ENCODE peak calls at places on chromosomes 5 and 9, in five cellular contexts. One of them, this sample, is unnamed.

GRCh38 chr5:68277427-68277826 is 61.9 kb downstream of the PIK3R1 start:
- DNase-seq in brain microvascular endothelial cell: peak
- DNase-seq in GM23248: no peak
- DNase-seq in A549: no peak
- DNase-seq in PC-3: peak
- DNase-seq in this sample: peak

GRCh38 chr5:74517700-74518099 is 122.8 kb downstream of the ENC1 start:
- DNase-seq in brain microvascular endothelial cell: peak
- DNase-seq in GM23248: peak
- DNase-seq in A549: no peak
- DNase-seq in PC-3: no peak
- DNase-seq in this sample: peak

GRCh38 chr9:127950513-127951210 is 13.0 kb upstream of the DPM2 start:
- DNase-seq in brain microvascular endothelial cell: no peak
- DNase-seq in GM23248: no peak
- DNase-seq in A549: no peak
- DNase-seq in PC-3: no peak
- DNase-seq in this sample: no peak

GRCh38 chr5:116420540-116420939 is 154.1 kb downstream of the SEMA6A start:
- DNase-seq in brain microvascular endothelial cell: no peak
- DNase-seq in GM23248: no peak
- DNase-seq in A549: no peak
- DNase-seq in PC-3: no peak
- DNase-seq in this sample: no peak

GRCh38 chr5:69129413-69129812 is 35.6 kb downstream of the SLC30A5 start:
- DNase-seq in brain microvascular endothelial cell: peak
- DNase-seq in GM23248: peak
- DNase-seq in A549: peak
- DNase-seq in PC-3: peak
- DNase-seq in this sample: peak

GRCh38 chr9:95419444-95419843 is 97.3 kb downstream of the PTCH1 start:
- DNase-seq in brain microvascular endothelial cell: no peak
- DNase-seq in GM23248: no peak
- DNase-seq in A549: no peak
- DNase-seq in PC-3: no peak
- DNase-seq in this sample: no peak

GRCh38 chr5:40622463-40623252 is 57.1 kb upstream of the PTGER4 start:
- DNase-seq in brain microvascular endothelial cell: no peak
- DNase-seq in GM23248: no peak
- DNase-seq in A549: no peak
- DNase-seq in PC-3: no peak
- DNase-seq in this sample: no peak

GRCh38 chr5:1007681-1008450 is 736 bp upstream of the NKD2 start:
- DNase-seq in brain microvascular endothelial cell: no peak
- DNase-seq in GM23248: no peak
- DNase-seq in A549: no peak
- DNase-seq in PC-3: no peak
- DNase-seq in this sample: no peak

GRCh38 chr9:10045598-10045997 is 567.2 kb downstream of the PTPRD start:
- DNase-seq in brain microvascular endothelial cell: no peak
- DNase-seq in GM23248: peak
- DNase-seq in A549: peak
- DNase-seq in PC-3: peak
- DNase-seq in this sample: peak

GRCh38 chr5:176849611-176850227 is 39.4 kb downstream of the UNC5A start:
- DNase-seq in brain microvascular endothelial cell: no peak
- DNase-seq in GM23248: no peak
- DNase-seq in A549: no peak
- DNase-seq in PC-3: no peak
- DNase-seq in this sample: no peak

GRCh38 chr9:114027159-114027895 is 50.8 kb downstream of the AMBP start:
- DNase-seq in brain microvascular endothelial cell: no peak
- DNase-seq in GM23248: no peak
- DNase-seq in A549: no peak
- DNase-seq in PC-3: no peak
- DNase-seq in this sample: no peak

GRCh38 chr5:130805601-130806000 is 359.5 kb downstream of the HINT1 start:
- DNase-seq in brain microvascular endothelial cell: no peak
- DNase-seq in GM23248: no peak
- DNase-seq in A549: no peak
- DNase-seq in PC-3: no peak
- DNase-seq in this sample: no peak

GRCh38 chr5:147481376-147481775 is 28.5 kb downstream of the DPYSL3 start:
- DNase-seq in brain microvascular endothelial cell: peak
- DNase-seq in GM23248: peak
- DNase-seq in A549: no peak
- DNase-seq in PC-3: no peak
- DNase-seq in this sample: peak

GRCh38 chr5:72448368-72448767 is 58.8 kb downstream of the ZNF366 start:
- DNase-seq in brain microvascular endothelial cell: no peak
- DNase-seq in GM23248: no peak
- DNase-seq in A549: no peak
- DNase-seq in PC-3: no peak
- DNase-seq in this sample: no peak

GRCh38 chr9:35521708-35522107 is 31.8 kb downstream of the RUSC2 start:
- DNase-seq in brain microvascular endothelial cell: peak
- DNase-seq in GM23248: peak
- DNase-seq in A549: peak
- DNase-seq in PC-3: no peak
- DNase-seq in this sample: peak

DNA sequence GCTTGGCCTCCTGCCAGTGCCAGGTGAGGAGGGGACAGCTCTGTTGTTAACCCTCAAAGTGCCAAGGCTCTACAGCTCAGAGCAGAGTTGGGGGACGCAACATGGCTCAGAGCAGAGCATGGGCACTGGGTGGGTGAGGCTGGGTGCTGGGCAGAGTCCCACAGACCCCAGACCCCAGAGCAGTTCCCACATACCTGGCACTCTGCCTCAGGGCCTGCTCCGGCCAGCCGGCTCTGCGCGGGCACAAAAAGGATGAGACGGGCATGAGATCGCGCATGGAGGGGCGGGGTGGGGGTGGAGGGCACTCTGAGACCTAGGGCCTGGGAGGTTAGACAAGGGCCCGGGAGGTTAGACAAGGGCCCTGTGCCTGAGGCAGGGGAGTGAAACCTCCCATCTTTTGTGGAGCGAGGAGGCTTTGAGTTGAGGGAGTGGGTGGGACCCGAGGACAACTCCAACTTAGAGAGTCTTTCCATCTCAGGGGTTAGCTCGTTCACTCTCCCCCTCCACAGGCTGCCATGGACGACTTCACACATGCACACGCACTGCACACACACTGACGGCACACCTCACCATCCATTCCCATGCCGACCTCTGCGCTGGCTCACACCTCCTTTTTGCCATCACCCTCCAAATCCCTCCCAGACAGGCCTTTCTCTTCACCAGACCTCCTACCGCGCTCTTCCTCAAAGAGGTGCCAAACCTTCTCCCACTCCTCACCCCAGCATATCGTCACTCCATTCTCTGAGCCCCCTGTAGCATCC is 22.0 kb downstream of the PCDH1 start:
- DNase-seq in brain microvascular endothelial cell: no peak
- DNase-seq in GM23248: no peak
- DNase-seq in A549: no peak
- DNase-seq in PC-3: no peak
- DNase-seq in this sample: no peak
- H3K27ac ChIP-seq in brain microvascular endothelial cell: no peak
- H3K27ac ChIP-seq in GM23248: no peak
- H3K27ac ChIP-seq in A549: no peak
- H3K27ac ChIP-seq in PC-3: no peak
- H3K27ac ChIP-seq in this sample: no peak

DNA sequence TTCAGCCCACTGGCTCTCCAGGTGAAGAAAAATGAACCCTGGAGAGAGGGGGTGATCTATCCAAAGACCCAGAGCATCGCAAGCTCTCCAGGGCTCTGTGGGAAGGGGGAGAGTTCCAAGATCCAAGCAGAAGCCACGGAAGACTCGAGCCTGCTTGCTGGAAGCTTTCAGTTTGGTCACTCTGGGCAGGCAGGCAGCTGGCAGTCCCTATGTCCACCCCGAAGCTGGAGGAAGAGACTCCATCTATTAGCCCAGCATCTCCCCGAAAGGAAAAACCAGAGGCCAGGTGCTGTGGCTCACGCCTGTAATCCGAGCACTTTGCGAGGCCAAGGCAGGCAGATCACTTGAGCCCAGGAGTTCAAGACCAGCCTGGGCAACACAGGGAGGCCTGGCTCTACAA is 10.7 kb upstream of the SPARC start:
- DNase-seq in brain microvascular endothelial cell: no peak
- DNase-seq in GM23248: peak
- DNase-seq in A549: no peak
- DNase-seq in PC-3: no peak
- DNase-seq in this sample: no peak
- H3K27ac ChIP-seq in brain microvascular endothelial cell: peak
- H3K27ac ChIP-seq in GM23248: peak
- H3K27ac ChIP-seq in A549: peak
- H3K27ac ChIP-seq in PC-3: no peak
- H3K27ac ChIP-seq in this sample: peak

GRCh38 chr9:450057-450456 is 235.4 kb downstream of the DOCK8 start:
- DNase-seq in brain microvascular endothelial cell: no peak
- DNase-seq in GM23248: no peak
- DNase-seq in A549: no peak
- DNase-seq in PC-3: peak
- DNase-seq in this sample: no peak
- H3K27ac ChIP-seq in brain microvascular endothelial cell: no peak
- H3K27ac ChIP-seq in GM23248: no peak
- H3K27ac ChIP-seq in A549: peak
- H3K27ac ChIP-seq in PC-3: no peak
- H3K27ac ChIP-seq in this sample: no peak

GRCh38 chr5:82939326-82939725 is 137.9 kb downstream of the TMEM167A start:
- DNase-seq in brain microvascular endothelial cell: no peak
- DNase-seq in GM23248: no peak
- DNase-seq in A549: no peak
- DNase-seq in PC-3: no peak
- DNase-seq in this sample: no peak
- H3K27ac ChIP-seq in brain microvascular endothelial cell: no peak
- H3K27ac ChIP-seq in GM23248: no peak
- H3K27ac ChIP-seq in A549: no peak
- H3K27ac ChIP-seq in PC-3: no peak
- H3K27ac ChIP-seq in this sample: no peak

GRCh38 chr9:34227445-34227844 is 48.6 kb downstream of the UBAP1 start:
- DNase-seq in brain microvascular endothelial cell: peak
- DNase-seq in GM23248: peak
- DNase-seq in A549: no peak
- DNase-seq in PC-3: no peak
- DNase-seq in this sample: peak
- H3K27ac ChIP-seq in brain microvascular endothelial cell: peak
- H3K27ac ChIP-seq in GM23248: peak
- H3K27ac ChIP-seq in A549: no peak
- H3K27ac ChIP-seq in PC-3: no peak
- H3K27ac ChIP-seq in this sample: no peak

GRCh38 chr5:172902497-172903472 is 56.4 kb upstream of the RPL26L1 start:
- DNase-seq in brain microvascular endothelial cell: peak
- DNase-seq in GM23248: peak
- DNase-seq in A549: peak
- DNase-seq in PC-3: peak
- DNase-seq in this sample: peak
- H3K27ac ChIP-seq in brain microvascular endothelial cell: peak
- H3K27ac ChIP-seq in GM23248: peak
- H3K27ac ChIP-seq in A549: peak
- H3K27ac ChIP-seq in PC-3: peak
- H3K27ac ChIP-seq in this sample: peak

DNA sequence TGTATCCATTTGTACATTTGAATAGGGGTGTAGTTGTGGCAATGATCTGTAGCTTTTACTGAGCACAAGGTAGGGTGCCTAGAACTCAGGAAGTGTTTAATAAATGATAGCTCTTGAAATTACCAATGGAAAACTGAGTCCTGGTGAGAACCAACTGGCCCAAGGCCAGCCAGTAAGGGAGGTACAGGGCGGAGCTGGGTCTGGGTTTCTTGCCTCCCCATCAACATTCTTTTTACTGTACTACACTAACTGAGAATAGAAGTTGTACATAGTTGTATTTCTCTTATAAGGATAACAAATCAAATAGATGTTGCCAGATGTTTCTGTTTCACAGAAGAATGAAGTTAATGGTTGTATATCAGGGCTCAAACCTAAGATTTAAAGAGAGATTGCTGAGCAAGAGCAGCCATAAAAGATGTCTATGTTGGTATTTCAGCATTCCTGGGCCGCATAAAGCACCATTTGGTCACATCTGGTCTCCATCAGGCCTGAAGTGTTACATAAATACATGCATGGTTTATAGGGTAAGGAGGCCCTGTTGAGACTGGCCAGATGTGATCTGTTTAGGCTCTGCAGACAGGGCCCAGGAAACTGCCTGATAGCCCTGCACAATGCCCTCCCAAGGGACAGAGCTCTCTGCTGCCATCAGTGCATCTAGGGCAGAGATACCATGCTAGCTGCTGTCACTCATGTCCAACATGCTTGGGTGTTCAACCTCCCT is 210.5 kb downstream of the NXNL2 start:
- DNase-seq in brain microvascular endothelial cell: no peak
- DNase-seq in GM23248: peak
- DNase-seq in A549: no peak
- DNase-seq in PC-3: no peak
- DNase-seq in this sample: peak
- H3K27ac ChIP-seq in brain microvascular endothelial cell: no peak
- H3K27ac ChIP-seq in GM23248: peak
- H3K27ac ChIP-seq in A549: peak
- H3K27ac ChIP-seq in PC-3: no peak
- H3K27ac ChIP-seq in this sample: no peak

GRCh38 chr5:91141642-91142041 is 241.5 kb downstream of the ARRDC3 start:
- DNase-seq in brain microvascular endothelial cell: no peak
- DNase-seq in GM23248: no peak
- DNase-seq in A549: no peak
- DNase-seq in PC-3: no peak
- DNase-seq in this sample: no peak
- H3K27ac ChIP-seq in brain microvascular endothelial cell: no peak
- H3K27ac ChIP-seq in GM23248: no peak
- H3K27ac ChIP-seq in A549: no peak
- H3K27ac ChIP-seq in PC-3: no peak
- H3K27ac ChIP-seq in this sample: no peak

This sample was measured in astrocyte.